ENCODE peak calls at places on chromosome 7, in nine cellular contexts. F, Y, M, L, O, G, K, A and N are unnamed samples.

GRCh38 chr7:139776486-139777303 is 1.1 kb downstream of the HIPK2 start:
- DNase-seq in O (no peak), F (peak), K (peak), L (peak), M (peak), Y (peak), G (peak), A (peak), N (peak)

GRCh38 chr7:84136336-84136735 is 58.3 kb downstream of the SEMA3A start:
- DNase-seq in G (no peak), Y (no peak), L (no peak), O (no peak), K (no peak), A (no peak), F (no peak), M (no peak), N (no peak)

GRCh38 chr7:13986208-13986607 is 3.3 kb downstream of the ETV1 start:
- DNase-seq in Y (no peak), A (no peak), G (no peak), K (no peak), F (no peak), O (no peak), L (no peak), M (no peak), N (no peak)

GRCh38 chr7:134996097-134996550 is 9.8 kb downstream of the AGBL3 start:
- DNase-seq in K (no peak), Y (no peak), F (no peak), A (no peak), G (no peak), M (peak), L (no peak), O (no peak), N (no peak)

GRCh38 chr7:132778761-132779160 is 202.5 kb upstream of the PLXNA4 start:
- DNase-seq in F (no peak), Y (no peak), K (no peak), A (no peak), M (no peak), L (no peak), G (no peak), O (no peak), N (no peak)

GRCh38 chr7:139752600-139752999 is 25.2 kb downstream of the HIPK2 start:
- DNase-seq in K (no peak), O (no peak), M (no peak), G (no peak), L (no peak), A (no peak), Y (no peak), F (no peak), N (no peak)

GRCh38 chr7:151410405-151411390 is 860 bp upstream of the WDR86 start:
- DNase-seq in Y (no peak), K (peak), L (no peak), O (no peak), F (no peak), A (no peak), G (peak), M (no peak), N (peak)

GRCh38 chr7:110591341-110591740 is 499.6 kb upstream of the LRRN3 start:
- DNase-seq in K (no peak), O (no peak), L (no peak), F (no peak), M (no peak), A (no peak), G (no peak), Y (no peak), N (no peak)

GRCh38 chr7:105003275-105003674 is 10.7 kb upstream of the KMT2E start:
- DNase-seq in L (peak), Y (no peak), G (no peak), F (no peak), O (no peak), M (peak), K (no peak), A (no peak), N (peak)

GRCh38 chr7:121097577-121097976 is 109.1 kb downstream of the CPED1 start:
- DNase-seq in O (no peak), G (no peak), F (no peak), L (no peak), M (no peak), K (no peak), Y (no peak), A (no peak), N (no peak)

GRCh38 chr7:865921-866320 is 10.4 kb upstream of the GET4 start:
- DNase-seq in G (no peak), A (no peak), F (no peak), K (no peak), M (no peak), O (no peak), Y (no peak), L (no peak), N (no peak)

GRCh38 chr7:100623951-100624824 is 11.8 kb downstream of the MOSPD3 start:
- DNase-seq in G (no peak), L (no peak), O (no peak), Y (no peak), K (no peak), F (no peak), A (no peak), M (no peak), N (no peak)

GRCh38 chr7:100629117-100629711 is 12.1 kb downstream of the TFR2 start:
- DNase-seq in O (no peak), K (no peak), M (peak), F (no peak), L (peak), Y (no peak), A (peak), G (peak), N (no peak)

GRCh38 chr7:100626055-100626454 is 13.7 kb downstream of the MOSPD3 start:
- DNase-seq in K (no peak), G (no peak), M (no peak), Y (no peak), F (no peak), L (no peak), A (no peak), O (no peak), N (no peak)

GRCh38 chr7:100627238-100627549 is 14.2 kb downstream of the TFR2 start:
- DNase-seq in M (no peak), F (no peak), O (no peak), K (no peak), Y (no peak), L (no peak), A (peak), G (no peak), N (no peak)

GRCh38 chr7:100626530-100627237 is 14.3 kb downstream of the MOSPD3 start:
- DNase-seq in M (peak), F (peak), Y (peak), A (peak), K (peak), O (peak), G (peak), L (peak), N (peak)
- TF ChIP-seq POLR2A in M (no peak), F (no peak), Y (no peak), A (peak), K (no peak), O (no peak), G (no peak), L (no peak), N (no peak)

GRCh38 chr7:21550821-21551531 is 8.1 kb downstream of the DNAH11 start:
- DNase-seq in A (no peak), L (peak), K (no peak), G (no peak), Y (no peak), M (no peak), O (no peak), F (no peak), N (no peak)
- TF ChIP-seq CTCF in A (no peak), L (no peak), K (no peak), G (no peak), Y (no peak), M (no peak), O (no peak), F (no peak), N (no peak)

DNA sequence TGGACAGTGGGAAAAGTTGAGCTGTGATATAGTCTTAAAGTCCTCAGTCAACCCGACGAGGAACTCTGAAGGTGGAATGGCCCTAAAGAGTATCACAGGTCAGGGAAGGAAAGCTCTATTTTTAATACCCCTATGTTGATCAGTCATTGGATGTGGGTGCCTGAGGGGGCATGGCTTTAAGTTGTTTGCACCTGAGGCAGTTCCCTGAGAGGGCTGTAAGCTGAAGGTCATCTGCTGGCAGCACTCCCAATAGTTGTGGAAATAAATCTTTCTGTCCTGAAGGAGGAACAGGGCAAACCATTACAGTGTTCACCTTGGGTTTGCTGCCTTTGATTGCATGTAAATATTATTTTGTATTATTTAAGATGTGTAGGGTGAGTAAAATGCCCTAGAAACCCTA is 17.8 kb upstream of the C1GALT1 start:
- DNase-seq in A (no peak), Y (no peak), M (no peak), L (no peak), F (no peak), O (no peak), G (no peak), K (no peak), N (no peak)
- H3K27ac ChIP-seq in A (no peak), Y (no peak), M (no peak), L (no peak), F (no peak), O (no peak), G (no peak), K (no peak), N (no peak)

GRCh38 chr7:75772081-75773077 is at the start of gene CCL26:
- DNase-seq in O (no peak), G (peak), F (peak), K (peak), L (peak), Y (no peak), A (no peak), M (peak), N (peak)
- TF ChIP-seq POLR2A in O (no peak), G (no peak), F (no peak), K (no peak), L (no peak), Y (no peak), A (no peak), M (no peak), N (no peak)

DNA sequence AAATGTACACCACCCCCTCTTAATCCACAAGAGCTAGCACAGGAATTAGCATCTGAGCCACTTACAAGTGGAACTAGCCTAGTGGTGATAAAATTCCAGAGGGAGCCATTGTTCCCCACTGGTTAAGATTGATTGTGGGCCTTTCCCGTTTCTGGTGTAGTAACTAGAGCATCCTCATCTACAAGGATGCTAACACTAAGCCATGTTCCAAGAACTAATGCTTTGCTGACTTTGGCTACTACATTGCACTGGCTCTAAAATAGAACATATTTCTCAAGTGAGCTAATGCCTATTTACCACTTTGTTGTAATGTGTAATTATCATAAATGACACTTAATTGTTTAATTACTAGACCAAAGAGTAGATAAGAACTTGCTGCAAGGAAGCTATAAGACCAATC is 143.7 kb downstream of the FZD1 start:
- DNase-seq in O (no peak), Y (no peak), F (no peak), M (no peak), L (no peak), K (no peak), G (no peak), A (no peak), N (no peak)
- TF ChIP-seq CTCF in O (no peak), Y (no peak), F (no peak), M (no peak), L (no peak), K (no peak), G (no peak), A (no peak), N (no peak)

GRCh38 chr7:107785170-107785569 is 17.9 kb downstream of the SLC26A3 start:
- DNase-seq in M (no peak), F (no peak), O (no peak), Y (no peak), K (no peak), G (no peak), L (no peak), A (no peak), N (no peak)

GRCh38 chr7:107783648-107784047 is 19.4 kb downstream of the SLC26A3 start:
- DNase-seq in K (no peak), G (no peak), L (no peak), F (no peak), O (no peak), A (no peak), Y (no peak), M (no peak), N (no peak)

GRCh38 chr7:107788662-107789061 is 14.4 kb downstream of the SLC26A3 start:
- DNase-seq in Y (no peak), A (no peak), L (no peak), O (no peak), F (no peak), M (no peak), K (no peak), G (no peak), N (peak)

GRCh38 chr7:107788216-107788615 is 14.8 kb downstream of the SLC26A3 start:
- DNase-seq in K (no peak), F (no peak), O (no peak), G (no peak), M (no peak), Y (no peak), L (no peak), A (no peak), N (no peak)

DNA sequence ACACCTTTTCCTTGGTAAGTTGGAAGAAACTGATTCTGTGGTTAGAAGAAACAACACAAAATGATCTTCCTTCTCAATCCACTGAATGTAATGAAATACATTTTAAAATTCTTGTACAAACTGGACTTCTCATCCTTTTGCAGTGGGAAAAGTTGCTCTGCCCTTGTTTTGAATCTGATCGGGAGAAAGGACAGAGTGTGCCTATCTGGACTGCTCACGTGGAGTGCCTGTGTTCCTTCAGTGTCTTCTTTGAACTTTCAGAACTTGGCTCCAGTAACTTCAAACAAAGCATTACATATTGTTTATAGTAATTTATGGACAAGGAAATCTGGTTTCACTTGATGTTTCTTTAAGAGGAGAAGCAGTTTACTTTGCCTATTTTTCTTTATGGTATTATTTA is 17.1 kb downstream of the SLC26A3 start:
- DNase-seq in A (no peak), O (no peak), M (peak), F (no peak), L (no peak), Y (no peak), K (peak), G (peak), N (peak)
- H3K27ac ChIP-seq in A (no peak), O (no peak), M (peak), F (peak), L (no peak), Y (no peak), K (peak), G (no peak), N (no peak)

GRCh38 chr7:29988391-29989256 is 977 bp downstream of the SCRN1 start:
- DNase-seq in A (peak), O (peak), F (peak), K (peak), Y (peak), L (peak), M (peak), G (peak), N (peak)
- TF ChIP-seq POLR2A in A (no peak), O (no peak), F (no peak), K (no peak), Y (no peak), L (no peak), M (no peak), G (no peak), N (no peak)

DNA sequence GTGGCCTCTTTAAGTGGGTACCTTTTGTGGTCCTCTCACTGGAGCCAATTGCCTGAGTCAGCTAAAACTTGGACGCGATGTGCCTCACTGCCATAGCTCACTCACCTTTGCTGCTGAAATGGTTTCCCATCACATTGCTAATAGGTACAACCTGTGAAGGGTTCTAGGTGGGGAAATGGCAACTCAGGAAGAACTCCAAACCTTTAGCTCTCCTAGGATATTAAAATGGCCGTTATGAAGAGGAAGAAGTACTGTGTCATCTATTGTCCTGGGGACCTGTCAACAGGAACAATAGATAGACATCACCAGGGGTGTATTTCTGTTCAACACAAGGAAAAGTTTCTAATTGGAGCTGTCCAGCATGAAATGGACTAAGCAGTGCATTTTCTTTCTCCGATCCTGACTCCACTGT is 1.2 kb upstream of the ZNF655 start:
- DNase-seq in Y (no peak), L (no peak), G (no peak), K (no peak), O (no peak), A (no peak), M (no peak), F (no peak), N (peak)
- TF ChIP-seq CTCF in Y (no peak), L (no peak), G (no peak), K (no peak), O (no peak), A (no peak), M (no peak), F (no peak), N (no peak)

GRCh38 chr7:94052398-94053180 is 48.4 kb upstream of the BET1 start:
- DNase-seq in O (no peak), L (no peak), Y (peak), K (no peak), M (no peak), G (no peak), A (no peak), F (no peak), N (no peak)
- H3K27ac ChIP-seq in O (no peak), L (no peak), Y (peak), K (no peak), M (no peak), G (no peak), A (no peak), F (no peak), N (no peak)